ENCODE peak calls at places on chromosomes 5 and 9, in four cellular contexts. W is SK-N-SH, S is HepG2, B is K562. A is an unnamed sample.

GRCh38 chr5:156295434-156295833 is 31.5 kb upstream of the SGCD start:
- DNase-seq in W (no peak), S (no peak), B (no peak), A (no peak)

GRCh38 chr9:126838895-126839294 is 21.5 kb upstream of the ZBTB34 start:
- DNase-seq in W (no peak), S (no peak), B (no peak), A (no peak)

GRCh38 chr9:96603305-96604004 is 16.2 kb downstream of the CDC14B start:
- DNase-seq in W (no peak), S (no peak), B (no peak), A (no peak)

GRCh38 chr9:108382267-108382666 is 473.5 kb downstream of the ACTL7B start:
- DNase-seq in W (no peak), S (no peak), B (no peak), A (no peak)

GRCh38 chr9:128118472-128118857 is 9.1 kb downstream of the PTGES2 start:
- DNase-seq in W (no peak), S (no peak), B (no peak), A (peak)

GRCh38 chr5:154242964-154243376 is 52.4 kb downstream of the GALNT10 start:
- DNase-seq in W (no peak), S (no peak), B (no peak), A (no peak)

GRCh38 chr9:81431662-81432061 is 257.7 kb downstream of the TLE1 start:
- DNase-seq in W (no peak), S (no peak), B (no peak), A (no peak)

GRCh38 chr5:170451764-170452365 is 52.0 kb upstream of the KCNIP1 start:
- DNase-seq in W (no peak), S (no peak), B (no peak), A (no peak)

GRCh38 chr5:147509041-147509709 is 693 bp downstream of the DPYSL3 start:
- DNase-seq in W (peak), S (no peak), B (no peak), A (peak)

GRCh38 chr9:126033956-126034355 is 286.8 kb downstream of the PBX3 start:
- DNase-seq in W (no peak), S (no peak), B (no peak), A (no peak)

GRCh38 chr9:71383308-71383707 is 261.9 kb upstream of the TRPM3 start:
- DNase-seq in W (no peak), S (no peak), B (no peak), A (no peak)

GRCh38 chr9:106976772-106977171 is 113.8 kb downstream of the ZNF462 start:
- DNase-seq in W (no peak), S (peak), B (no peak), A (no peak)

GRCh38 chr9:21317956-21318923 is 13.1 kb upstream of the IFNA5 start:
- DNase-seq in W (peak), S (peak), B (no peak), A (peak)

GRCh38 chr5:147857302-147858129 is 21.0 kb upstream of the SCGB3A2 start:
- DNase-seq in W (peak), S (peak), B (peak), A (peak)

GRCh38 chr9:96441798-96442445 is 8.0 kb upstream of the HABP4 start:
- DNase-seq in W (no peak), S (peak), B (peak), A (no peak)

GRCh38 chr9:124812401-124813016 is 35.6 kb downstream of the OLFML2A start:
- DNase-seq in W (peak), S (peak), B (peak), A (peak)

GRCh38 chr9:27117489-27118135 is 8.6 kb downstream of the TEK start:
- DNase-seq in W (no peak), S (peak), B (no peak), A (peak)

GRCh38 chr9:113577525-113578261 is 114.2 kb downstream of the RGS3 start:
- DNase-seq in W (peak), S (no peak), B (no peak), A (no peak)

GRCh38 chr9:135455401-135456030 is 24.1 kb upstream of the PPP1R26 start:
- DNase-seq in W (no peak), S (no peak), B (no peak), A (no peak)

GRCh38 chr5:758698-759053 is 25.9 kb downstream of the ZDHHC11B start:
- DNase-seq in W (no peak), S (no peak), B (no peak), A (no peak)

GRCh38 chr9:133280387-133280786 is 5.4 kb upstream of the ABO start:
- DNase-seq in W (no peak), S (no peak), B (no peak), A (no peak)

DNA sequence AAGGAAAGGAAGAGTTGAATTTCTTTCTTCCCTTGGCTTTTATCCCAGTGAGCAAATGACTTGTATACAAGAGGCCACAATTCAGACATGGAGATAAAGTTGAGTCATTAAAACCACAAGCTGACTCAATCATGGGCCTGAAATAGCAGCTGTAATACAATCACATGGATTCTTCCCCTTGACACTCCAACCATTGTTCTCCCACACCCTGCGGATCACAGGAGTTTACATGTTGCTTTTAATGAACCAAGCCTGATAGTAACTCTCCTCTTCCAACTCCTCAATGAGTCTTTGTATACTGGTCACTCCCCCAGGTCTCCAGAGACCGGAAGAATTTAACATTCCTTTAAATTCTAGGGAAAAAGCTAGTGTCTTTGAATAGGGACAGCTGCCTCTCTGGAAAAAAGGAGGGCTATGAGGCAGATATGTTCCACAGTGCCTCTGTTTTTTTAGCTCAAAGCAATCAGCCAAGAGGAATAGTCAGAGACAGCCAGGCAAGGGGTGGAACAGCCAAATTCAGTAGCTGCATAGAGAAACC is 32.4 kb downstream of the PCDHGC5 start:
- DNase-seq in W (no peak), S (peak), B (peak), A (no peak)
- TF ChIP-seq EP300 in W (no peak), S (peak), B (peak), A (no peak)

DNA sequence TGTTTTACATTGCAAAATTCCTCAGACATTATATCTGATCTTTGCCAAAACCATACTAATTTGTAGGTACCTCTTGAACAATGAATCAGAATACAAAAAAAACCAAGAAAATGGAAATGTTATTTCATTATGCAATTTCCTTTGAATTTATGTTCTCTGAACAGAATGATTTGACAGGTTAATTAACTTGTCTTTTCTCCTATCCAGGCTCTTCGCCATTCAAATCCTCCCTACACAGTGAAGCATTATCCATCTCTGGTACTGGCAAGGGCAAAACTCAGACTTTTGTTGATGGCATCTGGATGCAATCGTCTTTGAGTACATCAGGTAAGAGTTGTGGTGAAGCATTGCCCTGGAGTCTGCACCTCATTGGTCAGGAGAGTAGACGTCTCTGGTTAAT is 655.7 kb upstream of the ITGA1 start:
- DNase-seq in W (no peak), S (no peak), B (no peak), A (no peak)
- TF ChIP-seq EP300 in W (no peak), S (no peak), B (no peak), A (no peak)

GRCh38 chr5:74953601-74953960 is 87.4 kb upstream of the FAM169A start:
- DNase-seq in W (no peak), S (no peak), B (no peak), A (no peak)

GRCh38 chr5:74952406-74952805 is 86.2 kb upstream of the FAM169A start:
- DNase-seq in W (no peak), S (no peak), B (no peak), A (no peak)

GRCh38 chr5:74949976-74950375 is 83.8 kb upstream of the FAM169A start:
- DNase-seq in W (no peak), S (no peak), B (no peak), A (no peak)

GRCh38 chr5:74950836-74951515 is 84.8 kb upstream of the FAM169A start:
- DNase-seq in W (no peak), S (no peak), B (no peak), A (no peak)

DNA sequence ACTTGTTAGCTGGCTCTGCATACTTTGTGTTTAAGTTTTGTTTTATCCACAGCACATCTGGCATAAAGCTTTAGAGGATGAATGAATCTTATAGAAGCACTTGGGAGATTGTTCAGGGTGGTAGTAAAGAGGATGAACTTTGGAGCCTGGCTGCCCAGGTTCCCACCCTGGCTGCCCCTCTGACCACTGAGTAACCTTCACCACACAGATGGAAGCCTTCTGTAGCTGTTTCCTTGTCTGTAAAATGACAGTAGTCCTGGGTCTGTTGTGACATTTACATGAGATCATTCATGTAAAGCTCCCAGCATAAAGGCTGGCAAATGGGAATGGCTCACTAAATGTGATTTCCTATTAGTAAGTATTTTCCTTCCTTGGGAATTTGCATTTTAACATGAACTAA is 85.7 kb upstream of the FAM169A start:
- DNase-seq in W (no peak), S (no peak), B (no peak), A (no peak)
- TF ChIP-seq EP300 in W (no peak), S (no peak), B (no peak), A (no peak)

GRCh38 chr5:159084053-159084452 is 15.7 kb downstream of the EBF1 start:
- DNase-seq in W (no peak), S (no peak), B (no peak), A (no peak)
- TF ChIP-seq EP300 in W (no peak), S (no peak), B (no peak), A (no peak)

GRCh38 chr5:103741984-103742383 is 179.4 kb upstream of the NUDT12 start:
- DNase-seq in W (no peak), S (no peak), B (no peak), A (no peak)

GRCh38 chr5:103745353-103746065 is 182.9 kb upstream of the NUDT12 start:
- DNase-seq in W (no peak), S (no peak), B (no peak), A (no peak)

GRCh38 chr5:103743455-103743854 is 180.9 kb upstream of the NUDT12 start:
- DNase-seq in W (no peak), S (no peak), B (no peak), A (no peak)

DNA sequence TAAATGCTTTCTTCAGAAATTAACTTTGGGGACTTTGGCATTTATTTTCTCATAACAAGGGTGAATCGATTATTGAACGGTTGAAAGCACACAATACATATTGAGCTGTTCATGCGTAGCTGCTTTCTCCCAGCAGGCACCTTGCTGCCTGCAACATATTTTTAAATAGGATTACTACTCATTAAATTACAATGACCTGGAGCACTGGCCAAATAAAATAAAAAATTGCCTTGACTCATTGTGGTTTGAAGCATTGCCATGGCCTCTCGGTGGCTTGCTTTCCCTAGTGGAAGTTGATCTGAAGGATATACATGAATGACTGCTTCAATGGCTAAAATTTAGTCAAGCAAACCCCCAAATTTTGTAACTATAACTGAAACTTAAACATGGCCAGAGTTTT is 181.6 kb upstream of the NUDT12 start:
- DNase-seq in W (no peak), S (no peak), B (no peak), A (no peak)
- TF ChIP-seq EP300 in W (no peak), S (no peak), B (no peak), A (no peak)

GRCh38 chr9:86720893-86721698 is 226.2 kb downstream of the GAS1 start:
- DNase-seq in W (no peak), S (no peak), B (no peak), A (no peak)
- TF ChIP-seq EP300 in W (no peak), S (no peak), B (no peak), A (no peak)

DNA sequence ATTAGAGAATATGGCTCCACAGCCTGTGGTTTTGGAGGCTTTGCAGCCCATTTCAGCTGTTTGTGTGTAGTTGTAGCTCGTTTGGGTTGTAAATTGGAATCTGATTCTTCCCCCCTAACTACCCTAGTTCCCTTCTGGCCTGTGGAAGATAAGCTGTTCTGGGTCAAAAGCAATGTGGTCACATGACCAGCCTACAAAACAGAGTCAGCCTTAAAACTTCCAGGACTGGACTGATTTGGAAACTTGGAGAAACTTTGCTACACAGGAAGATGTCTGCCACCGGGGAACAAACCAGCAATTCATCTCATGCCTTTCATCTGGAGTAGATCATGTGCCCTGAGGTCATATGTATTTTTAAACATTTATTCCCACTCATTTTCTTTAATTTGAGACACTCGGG is 83.8 kb downstream of the DAPK1 start:
- DNase-seq in W (no peak), S (no peak), B (peak), A (no peak)
- TF ChIP-seq EP300 in W (no peak), S (no peak), B (peak), A (peak)

DNA sequence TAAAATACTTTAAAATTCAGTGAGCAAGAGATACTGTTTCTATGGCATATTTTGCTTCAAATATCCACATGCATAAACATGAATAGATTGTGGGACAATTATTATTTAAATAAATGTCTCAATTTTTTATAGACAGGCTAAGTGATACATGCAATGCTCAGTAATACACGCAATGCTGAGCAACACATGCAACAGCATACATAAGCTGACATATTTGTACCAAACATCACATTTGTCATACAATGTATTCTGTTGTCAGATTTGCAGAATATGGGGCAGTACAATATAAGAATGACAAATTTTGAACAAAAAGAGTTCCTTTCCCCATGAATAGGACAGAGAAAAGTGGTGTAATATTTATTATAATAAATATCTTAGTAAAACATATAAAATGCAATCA is 155.5 kb downstream of the PDE4D start:
- DNase-seq in W (no peak), S (no peak), B (no peak), A (no peak)
- TF ChIP-seq EP300 in W (no peak), S (no peak), B (no peak), A (no peak)

A was measured in sigmoid colon.